ENCODE peak calls at places on chromosomes 16 and 17, in four cellular contexts. L is HFF-Myc, A is tibial nerve, P is thoracic aorta. T is an unnamed sample.

GRCh38 chr17:10091051-10091450 is 107.4 kb downstream of the GAS7 start:
- DNase-seq in P (no peak), L (no peak), A (no peak), T (no peak)

GRCh38 chr16:12587170-12587569 is 216.5 kb downstream of the CPPED1 start:
- DNase-seq in L (no peak), P (no peak), A (no peak), T (no peak)

GRCh38 chr16:11354733-11355574 is 9.7 kb downstream of the RMI2 start:
- DNase-seq in L (no peak), A (no peak), P (no peak), T (no peak)

GRCh38 chr16:84650062-84650991 is 2.0 kb downstream of the KLHL36 start:
- DNase-seq in P (no peak), A (no peak), L (no peak), T (peak)

GRCh38 chr16:13236308-13236707 is 334.9 kb downstream of the SHISA9 start:
- DNase-seq in L (no peak), A (no peak), P (no peak), T (no peak)

GRCh38 chr17:36593651-36594316 is 2.1 kb downstream of the DHRS11 start:
- DNase-seq in A (no peak), L (no peak), P (no peak), T (no peak)

GRCh38 chr17:34363183-34363661 is at the start of gene CCL1:
- DNase-seq in A (no peak), P (no peak), L (no peak), T (no peak)

GRCh38 chr17:75635610-75636202 is 2.5 kb downstream of the SMIM5 start:
- DNase-seq in L (no peak), P (no peak), A (no peak), T (no peak)

GRCh38 chr16:7597677-7598076 is 265.0 kb downstream of the RBFOX1 start:
- DNase-seq in P (no peak), L (no peak), A (no peak), T (peak)

GRCh38 chr17:76556759-76557367 is 17.0 kb downstream of the PRCD start:
- DNase-seq in P (no peak), A (no peak), L (no peak), T (no peak)

GRCh38 chr16:10228779-10229178 is 46.6 kb upstream of the GRIN2A start:
- DNase-seq in P (no peak), A (no peak), L (no peak), T (no peak)

GRCh38 chr16:67244387-67245188 is 2.7 kb downstream of the FHOD1 start:
- DNase-seq in A (peak), P (peak), L (peak), T (no peak)

GRCh38 chr17:82414548-82415281 is 3.4 kb upstream of the HEXD start:
- DNase-seq in A (peak), P (no peak), L (no peak), T (no peak)

GRCh38 chr17:77465358-77466041 is 324.7 kb downstream of the SEC14L1 start:
- DNase-seq in A (peak), L (no peak), P (peak), T (no peak)

GRCh38 chr16:77660311-77660710 is 62.0 kb upstream of the NUDT7 start:
- DNase-seq in P (no peak), A (no peak), L (no peak), T (peak)

GRCh38 chr16:75264531-75264998 is 13.1 kb upstream of the BCAR1 start:
- DNase-seq in A (peak), L (no peak), P (no peak), T (no peak)

GRCh38 chr16:75265911-75266701 is 14.7 kb upstream of the BCAR1 start:
- DNase-seq in L (no peak), A (peak), P (no peak), T (no peak)

GRCh38 chr16:75264999-75265910 is 13.8 kb upstream of the BCAR1 start:
- DNase-seq in P (no peak), L (no peak), A (no peak), T (no peak)

GRCh38 chr16:75267631-75268264 is 16.3 kb upstream of the BCAR1 start:
- DNase-seq in P (no peak), A (no peak), L (no peak), T (no peak)

DNA sequence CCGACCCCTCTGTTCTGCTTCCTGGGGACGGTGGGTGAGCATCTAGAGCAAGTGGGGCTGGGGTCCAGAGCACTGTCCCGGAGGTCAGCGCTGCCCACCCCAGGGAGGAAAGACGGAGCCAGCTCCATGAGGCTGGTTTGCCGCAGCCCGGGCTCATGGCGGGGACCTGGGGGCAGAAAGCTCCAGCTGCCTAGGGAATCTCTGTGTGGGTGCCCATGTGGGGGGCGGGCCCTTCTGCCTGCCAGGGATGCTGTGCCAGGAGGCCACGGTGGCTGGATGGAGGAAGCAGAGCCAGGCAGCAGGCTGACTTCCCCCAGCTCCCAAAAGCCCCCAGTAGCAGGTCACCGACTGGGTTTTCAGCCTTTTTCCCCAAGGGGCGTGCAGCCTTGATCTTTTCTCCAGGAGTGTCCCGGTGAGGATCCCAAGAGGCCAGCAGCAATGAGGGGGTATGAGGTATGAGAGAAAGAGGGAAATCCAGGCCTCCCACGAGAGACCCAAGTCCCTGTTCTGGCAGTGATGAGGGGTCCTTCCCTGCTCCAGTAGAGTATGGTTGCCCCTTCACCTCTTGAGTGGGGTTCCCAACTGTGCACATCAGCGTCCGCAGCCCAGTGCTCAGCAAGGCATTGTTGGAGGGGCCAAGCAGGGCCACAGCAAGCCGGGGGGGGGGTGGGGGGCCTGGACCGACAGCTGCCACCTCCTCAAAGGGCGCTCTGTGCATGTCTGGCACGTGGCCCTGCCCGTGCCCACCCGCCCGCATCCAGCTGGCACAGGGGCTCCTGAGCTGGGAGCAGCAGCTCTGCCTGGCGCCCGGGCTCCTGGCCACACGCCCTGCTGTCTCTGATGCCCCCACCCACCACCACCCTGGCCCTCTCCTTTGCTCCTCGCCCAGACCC is 15.6 kb upstream of the BCAR1 start:
- DNase-seq in A (no peak), L (no peak), P (no peak), T (no peak)
- H3K4me3 ChIP-seq in A (no peak), L (peak), P (no peak), T (peak)

DNA sequence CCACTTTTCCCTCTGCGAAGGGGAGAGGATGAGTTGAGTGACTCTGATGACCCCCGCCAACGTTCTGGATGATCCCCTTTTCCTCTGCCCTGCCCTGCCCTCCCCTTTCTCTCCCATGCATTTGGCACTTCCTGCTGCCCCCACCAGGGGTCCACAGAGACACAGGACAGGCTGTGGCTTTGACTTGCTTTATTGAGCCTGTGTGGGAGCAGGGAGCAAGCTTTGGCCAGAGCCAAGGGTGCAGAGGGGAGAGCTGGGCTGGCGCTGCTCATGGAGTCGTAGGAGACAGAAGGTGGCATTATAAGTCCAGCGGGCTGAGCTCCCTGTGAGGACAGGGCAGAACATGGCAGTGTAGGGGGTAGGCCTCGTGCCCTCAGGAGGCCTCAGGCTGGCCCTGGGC is 1.6 kb downstream of the PPY start:
- DNase-seq in P (no peak), A (no peak), L (no peak), T (no peak)
- TF ChIP-seq CTCF in P (peak), A (no peak), L (peak), T (peak)

GRCh38 chr17:74515941-74516340 is 15.3 kb downstream of the CD300LB start:
- DNase-seq in L (no peak), P (no peak), A (no peak), T (no peak)

GRCh38 chr17:74513987-74514631 is 17.2 kb downstream of the CD300LB start:
- DNase-seq in P (no peak), A (peak), L (no peak), T (peak)

GRCh38 chr17:74512041-74512440 is 19.2 kb downstream of the CD300LB start:
- DNase-seq in P (no peak), A (no peak), L (no peak), T (no peak)

GRCh38 chr17:74514632-74515035 is 16.6 kb downstream of the CD300LB start:
- DNase-seq in A (no peak), L (no peak), P (no peak), T (no peak)

GRCh38 chr17:74512624-74513084 is 18.6 kb downstream of the CD300LB start:
- DNase-seq in L (no peak), A (no peak), P (no peak), T (peak)
- H3K4me3 ChIP-seq in L (no peak), A (no peak), P (no peak), T (no peak)

GRCh38 chr16:86751081-86752030 is 173.0 kb downstream of the FOXL1 start:
- DNase-seq in A (no peak), P (peak), L (peak), T (no peak)
- TF ChIP-seq CTCF in A (no peak), P (no peak), L (no peak), T (no peak)

GRCh38 chr17:63523256-63523869 is at the start of gene KCNH6:
- DNase-seq in A (no peak), P (no peak), L (no peak), T (no peak)
- H3K4me3 ChIP-seq in A (no peak), P (peak), L (no peak), T (peak)

GRCh38 chr16:27226976-27227705 is 23.8 kb downstream of the KDM8 start:
- DNase-seq in P (no peak), A (no peak), L (no peak), T (no peak)

GRCh38 chr16:27226476-27226875 is 23.1 kb downstream of the KDM8 start:
- DNase-seq in P (no peak), A (no peak), L (no peak), T (no peak)

GRCh38 chr16:27224271-27224737 is 21.0 kb downstream of the KDM8 start:
- DNase-seq in P (no peak), L (no peak), A (no peak), T (no peak)

GRCh38 chr16:27224741-27225300 is 21.5 kb downstream of the KDM8 start:
- DNase-seq in P (no peak), A (no peak), L (no peak), T (no peak)

DNA sequence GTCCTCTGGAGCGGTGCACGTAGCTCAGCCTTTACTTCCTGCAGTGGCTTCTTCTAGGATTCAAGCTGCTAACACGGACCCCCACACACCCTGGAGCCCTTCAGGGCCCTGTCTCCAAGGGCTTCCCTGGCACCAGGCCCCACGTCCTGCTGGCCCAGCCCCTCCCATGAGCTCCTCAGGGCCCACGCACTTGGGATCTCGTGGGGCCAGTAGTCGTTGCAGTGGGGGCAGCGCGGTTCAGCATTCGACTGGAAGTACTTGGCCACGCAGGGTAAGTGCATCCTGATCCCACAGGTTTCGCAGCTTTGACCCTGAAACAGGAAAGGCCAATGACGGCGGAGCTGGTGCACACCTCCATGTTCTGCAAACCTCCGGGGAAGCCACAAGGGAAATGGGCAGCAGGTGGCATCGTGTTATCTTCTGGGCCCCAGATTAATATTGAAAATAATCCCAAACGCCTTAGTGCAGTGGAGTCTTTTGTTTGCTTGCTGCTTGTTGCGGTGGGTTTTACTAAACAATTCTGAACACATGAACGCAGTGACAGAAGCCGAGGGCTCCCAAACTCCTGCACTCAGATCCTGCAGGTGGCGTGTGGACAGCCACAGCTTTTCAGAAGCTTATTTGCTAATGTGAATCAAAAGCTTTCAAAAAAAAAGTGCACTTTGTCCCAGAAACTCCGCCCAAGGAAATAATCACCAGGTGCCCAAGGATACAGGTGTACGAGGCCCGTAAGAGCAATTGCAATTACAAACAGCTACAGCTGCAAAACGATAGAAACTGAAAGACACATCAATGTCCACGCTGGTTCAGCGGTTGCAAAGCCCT is 22.4 kb downstream of the KDM8 start:
- DNase-seq in A (no peak), L (no peak), P (no peak), T (no peak)
- TF ChIP-seq CTCF in A (no peak), L (no peak), P (no peak), T (no peak)

GRCh38 chr17:39625198-39625769 is 1.5 kb upstream of the PPP1R1B start:
- DNase-seq in L (no peak), A (no peak), P (no peak), T (no peak)

GRCh38 chr17:39627717-39628516 is 1.2 kb downstream of the PPP1R1B start:
- DNase-seq in A (no peak), P (no peak), L (no peak), T (no peak)

GRCh38 chr17:39626171-39626670 is 531 bp upstream of the PPP1R1B start:
- DNase-seq in L (no peak), P (no peak), A (no peak), T (no peak)

GRCh38 chr17:39627170-39627716 is 491 bp downstream of the PPP1R1B start:
- DNase-seq in L (no peak), A (no peak), P (no peak), T (no peak)

DNA sequence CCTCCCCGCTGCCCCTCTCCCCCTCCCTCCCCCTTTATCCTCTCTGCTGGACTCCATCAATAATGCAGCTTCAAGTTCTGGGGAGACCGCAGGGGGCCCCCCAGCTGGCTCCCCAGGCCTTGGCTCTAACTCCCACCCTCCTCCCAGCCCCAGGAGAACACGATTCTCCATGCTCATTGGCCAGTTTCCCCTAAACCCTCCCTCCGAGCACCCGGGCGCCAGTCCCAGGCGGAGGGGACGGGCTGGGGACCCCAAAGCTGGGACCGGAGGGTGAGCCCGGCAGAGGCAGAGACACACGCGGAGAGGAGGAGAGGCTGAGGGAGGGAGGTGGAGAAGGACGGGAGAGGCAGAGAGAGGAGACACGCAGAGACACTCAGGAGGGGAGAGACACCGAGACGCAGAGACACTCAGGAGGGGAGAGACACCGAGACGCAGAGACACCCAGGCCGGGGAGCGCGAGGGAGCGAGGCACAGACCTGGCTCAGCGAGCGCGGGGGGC is at the start of gene PPP1R1B:
- DNase-seq in P (no peak), A (no peak), L (no peak), T (no peak)
- H3K4me3 ChIP-seq in P (peak), A (peak), L (no peak), T (peak)

GRCh38 chr16:87420401-87421368 is 28.5 kb downstream of the MAP1LC3B start:
- DNase-seq in P (no peak), A (no peak), L (no peak), T (no peak)
- TF ChIP-seq CTCF in P (no peak), A (no peak), L (peak), T (peak)

T was measured in epithelial cell of proximal tubule.